ENCODE peak calls at places on chromosomes 5 and 9, in ten cellular contexts. B is activated B cell treated with CpG ODN at 0.5 μM for 24 hours, Z is left lung, H is PC-3, G is K562, P is GM12878, W is mucosa of descending colon, V is RWPE2, R is natural killer cell, K is gastrocnemius medialis. F is an unnamed sample.

GRCh38 chr5:45277860-45278259 is 418.3 kb downstream of the HCN1 start:
- ATAC-seq in B (no peak), Z (no peak), H (no peak), G (no peak), P (no peak), W (no peak), V (peak; percentile 38), R (no peak), K (no peak), F (no peak)

GRCh38 chr9:107024193-107024592 is 161.2 kb downstream of the ZNF462 start:
- ATAC-seq in B (no peak), Z (no peak), H (no peak), G (no peak), P (peak; percentile 74), W (peak; percentile 81), V (no peak), R (peak; percentile 48), K (no peak), F (no peak)

GRCh38 chr5:36373527-36374086 is 71.9 kb upstream of the RANBP3L start:
- ATAC-seq in B (no peak), Z (peak; percentile 93), H (peak; percentile 73), G (peak; percentile 75), P (no peak), W (peak; percentile 66), V (peak; percentile 87), R (no peak), K (peak; percentile 76), F (peak; percentile 89)

GRCh38 chr9:27688954-27689353 is 115.7 kb upstream of the C9orf72 start:
- ATAC-seq in B (no peak), Z (no peak), H (no peak), G (no peak), P (no peak), W (no peak), V (no peak), R (no peak), K (no peak), F (no peak)

GRCh38 chr9:89999176-89999533 is 394.3 kb downstream of the GADD45G start:
- ATAC-seq in B (peak; percentile 22), Z (peak; percentile 81), H (no peak), G (no peak), P (no peak), W (peak; percentile 69), V (peak; percentile 76), R (no peak), K (peak; percentile 2), F (no peak)

GRCh38 chr5:14449052-14449661 is 132.4 kb upstream of the OTULINL start:
- ATAC-seq in B (no peak), Z (peak; percentile 46), H (peak; percentile 34), G (peak; percentile 35), P (no peak), W (peak; percentile 62), V (no peak), R (no peak), K (peak; percentile 77), F (peak; percentile 22)

GRCh38 chr9:113682297-113682771 is 193.8 kb upstream of the ZNF618 start:
- ATAC-seq in B (no peak), Z (peak; percentile 93), H (peak; percentile 69), G (peak; percentile 69), P (no peak), W (peak; percentile 85), V (peak; percentile 33), R (peak; percentile 54), K (no peak), F (peak; percentile 65)

GRCh38 chr5:14351086-14351661 is 208.0 kb downstream of the TRIO start:
- ATAC-seq in B (no peak), Z (peak; percentile 24), H (no peak), G (no peak), P (no peak), W (peak; percentile 22), V (no peak), R (no peak), K (no peak), F (no peak)

DNA sequence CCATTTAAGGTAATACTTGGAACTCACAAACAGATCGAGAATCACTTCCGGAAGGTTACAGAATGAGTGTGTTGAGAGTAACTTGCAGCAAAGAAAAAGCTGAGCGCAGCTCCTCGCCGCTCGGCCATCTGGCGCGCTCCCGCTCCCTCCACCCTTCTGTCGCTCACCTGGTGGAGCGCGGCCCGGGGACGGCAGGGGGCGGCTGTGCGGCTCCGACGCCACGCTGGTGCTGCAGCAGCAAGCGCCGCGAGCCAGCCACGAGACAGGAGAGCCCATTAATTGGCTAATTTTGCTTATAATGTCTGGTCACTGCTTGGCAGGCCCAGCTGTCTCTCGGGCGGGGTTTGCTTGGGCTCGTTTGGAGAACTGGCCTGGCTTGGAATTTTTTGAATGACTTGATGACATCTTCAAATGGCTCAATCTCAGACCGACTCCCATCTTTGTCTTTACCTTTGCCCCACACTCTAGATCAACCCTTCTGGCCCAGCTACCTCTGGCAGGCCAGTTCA is 601.8 kb downstream of the CCDC171 start:
- ATAC-seq in B (peak; percentile 14), Z (peak; percentile 89), H (peak; percentile 71), G (peak; percentile 83), P (peak; percentile 90), W (peak; percentile 92), V (peak; percentile 72), R (peak; percentile 48), K (no peak), F (peak; percentile 71)
- TF ChIP-seq CTCF in B (no peak), Z (no peak), H (peak; percentile 21), G (no peak), P (peak; percentile 39), W (no peak), V (peak; percentile 3), R (no peak), K (no peak), F (no peak)

GRCh38 chr5:157030692-157031091 is 28.2 kb downstream of the HAVCR1 start:
- ATAC-seq in B (no peak), Z (no peak), H (no peak), G (no peak), P (no peak), W (no peak), V (no peak), R (peak; percentile 95), K (no peak), F (no peak)

GRCh38 chr5:157025093-157025698 is 33.7 kb downstream of the HAVCR1 start:
- ATAC-seq in B (no peak), Z (no peak), H (no peak), G (no peak), P (peak; percentile 70), W (peak; percentile 69), V (no peak), R (peak; percentile 93), K (no peak), F (no peak)

GRCh38 chr5:157024213-157024959 is 34.5 kb downstream of the HAVCR1 start:
- ATAC-seq in B (no peak), Z (no peak), H (peak; percentile 32), G (no peak), P (no peak), W (no peak), V (no peak), R (no peak), K (no peak), F (no peak)

GRCh38 chr5:157029457-157029856 is 29.5 kb downstream of the HAVCR1 start:
- ATAC-seq in B (no peak), Z (no peak), H (no peak), G (no peak), P (peak; percentile 11), W (no peak), V (no peak), R (no peak), K (no peak), F (no peak)

DNA sequence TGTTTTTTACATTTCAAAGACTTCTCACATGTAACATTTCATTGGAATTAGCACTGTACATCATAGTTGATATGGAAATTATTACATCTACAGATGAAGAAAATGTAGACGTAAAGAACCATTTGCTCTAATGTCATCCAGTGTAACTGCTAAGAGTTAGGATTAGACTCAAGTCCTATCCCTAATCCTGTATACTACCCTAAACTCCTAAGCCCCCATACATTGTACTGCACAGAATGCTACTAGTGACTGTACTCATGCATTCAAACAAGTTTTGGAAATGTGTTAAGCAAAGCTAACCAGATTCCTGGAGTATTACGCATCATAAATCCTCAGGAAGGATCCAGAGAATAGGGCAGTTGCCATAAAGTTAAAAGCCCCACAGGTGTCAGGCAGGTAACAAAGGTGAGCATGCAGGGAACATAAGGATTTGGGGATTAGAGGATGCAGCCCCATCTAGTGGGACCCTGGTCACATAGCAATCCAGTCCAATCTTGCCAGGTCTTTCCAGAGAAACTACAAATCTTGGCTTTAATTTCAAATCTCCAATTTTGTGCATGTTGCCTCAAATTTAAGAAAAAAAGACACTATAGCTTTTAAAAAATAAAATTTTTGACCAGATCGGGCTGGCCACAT is 32.0 kb downstream of the HAVCR1 start:
- ATAC-seq in B (no peak), Z (peak; percentile 62), H (peak; percentile 47), G (peak; percentile 53), P (peak; percentile 48), W (peak; percentile 86), V (peak; percentile 66), R (no peak), K (no peak), F (no peak)
- TF ChIP-seq CTCF in B (no peak), Z (no peak), H (peak; percentile 88), G (peak; percentile 54), P (peak; percentile 75), W (peak; percentile 26), V (peak; percentile 67), R (no peak), K (no peak), F (no peak)

DNA sequence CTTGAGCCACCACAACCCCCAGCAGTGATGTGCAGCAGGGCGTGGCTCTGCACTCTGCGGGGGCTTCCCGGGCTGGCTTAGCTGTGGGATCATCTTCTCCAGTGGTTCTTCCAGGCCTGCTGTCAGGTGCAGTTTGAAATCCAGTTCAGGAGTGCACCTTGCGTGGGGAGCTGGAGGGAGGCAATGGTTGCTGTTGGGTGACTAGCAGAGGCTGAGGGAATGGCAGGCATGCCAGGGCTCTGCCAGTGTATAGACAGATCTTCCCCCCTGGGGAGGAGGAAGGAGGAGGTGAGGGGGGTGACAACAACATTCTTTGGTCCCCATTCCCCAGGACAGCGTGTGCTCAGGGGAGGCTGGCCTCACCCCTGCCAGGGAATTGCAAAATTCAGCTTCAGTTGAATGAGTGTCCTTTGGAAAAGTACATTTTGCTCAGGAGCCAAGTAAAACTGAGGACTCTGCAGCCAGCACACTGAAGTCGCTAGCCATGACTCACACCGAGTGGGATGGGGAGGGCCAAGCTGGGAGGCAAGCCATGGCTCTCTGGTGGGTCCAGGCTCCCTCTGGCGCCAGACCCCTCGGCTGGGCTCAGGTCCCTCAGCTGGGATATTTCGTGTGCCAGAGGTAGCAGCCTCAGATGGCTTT is 35.0 kb downstream of the ERGIC1 start:
- ATAC-seq in B (no peak), Z (peak; percentile 83), H (peak; percentile 70), G (peak; percentile 68), P (peak; percentile 20), W (peak; percentile 66), V (peak; percentile 27), R (peak; percentile 8), K (peak; percentile 67), F (peak; percentile 83)
- TF ChIP-seq CTCF in B (no peak), Z (no peak), H (peak; percentile 55), G (no peak), P (no peak), W (no peak), V (peak; percentile 59), R (no peak), K (peak; percentile 41), F (no peak)

GRCh38 chr9:109450346-109450745 is 47.8 kb downstream of the PTPN3 start:
- ATAC-seq in B (no peak), Z (no peak), H (no peak), G (no peak), P (no peak), W (no peak), V (no peak), R (no peak), K (no peak), F (no peak)

GRCh38 chr9:109453210-109453842 is 44.8 kb downstream of the PTPN3 start:
- ATAC-seq in B (no peak), Z (peak; percentile 60), H (peak; percentile 35), G (no peak), P (no peak), W (no peak), V (peak; percentile 81), R (no peak), K (no peak), F (no peak)

GRCh38 chr9:109452761-109453160 is 45.3 kb downstream of the PTPN3 start:
- ATAC-seq in B (no peak), Z (no peak), H (no peak), G (no peak), P (no peak), W (no peak), V (peak; percentile 70), R (no peak), K (peak; percentile 61), F (no peak)

GRCh38 chr9:109449036-109449798 is 48.9 kb downstream of the PTPN3 start:
- ATAC-seq in B (no peak), Z (no peak), H (no peak), G (no peak), P (no peak), W (no peak), V (peak; percentile 62), R (no peak), K (peak; percentile 85), F (no peak)

DNA sequence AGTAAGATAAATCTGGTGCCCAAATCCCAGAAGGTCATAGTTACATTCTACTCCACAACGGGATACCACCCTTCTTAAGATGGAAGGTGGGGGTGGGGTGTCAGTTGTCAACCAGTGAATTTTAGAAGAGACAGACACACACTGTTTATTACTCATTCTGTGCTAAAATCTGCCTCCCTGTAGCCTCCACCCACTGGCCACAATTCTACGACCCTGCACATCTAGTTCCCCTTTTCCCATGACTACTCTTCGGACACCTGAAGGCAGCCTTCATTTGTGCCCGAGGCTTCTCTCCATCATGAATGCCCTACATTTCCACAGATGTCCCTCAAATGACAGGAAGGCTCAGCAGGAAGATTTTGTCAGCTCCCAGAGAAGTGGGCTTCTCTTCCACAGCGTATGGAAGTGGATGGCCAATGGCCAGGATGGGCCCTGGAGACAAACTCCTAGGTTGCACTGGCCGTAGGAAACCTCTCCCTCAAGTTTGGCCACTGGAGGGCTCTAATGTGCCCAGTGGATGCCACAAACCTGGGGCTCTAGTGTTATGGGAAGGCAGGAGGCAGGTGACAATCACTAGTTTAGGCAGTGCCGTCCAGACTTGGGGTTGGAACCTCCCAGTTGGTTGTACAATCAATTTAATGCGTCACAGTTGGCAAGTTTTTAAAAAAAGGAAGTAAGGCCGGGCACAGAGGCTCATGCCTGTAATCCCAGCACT is 46.6 kb downstream of the PTPN3 start:
- ATAC-seq in B (no peak), Z (no peak), H (peak; percentile 48), G (peak; percentile 49), P (peak; percentile 32), W (peak; percentile 30), V (no peak), R (no peak), K (no peak), F (no peak)
- TF ChIP-seq CTCF in B (no peak), Z (no peak), H (peak; percentile 34), G (no peak), P (peak; percentile 15), W (no peak), V (no peak), R (no peak), K (no peak), F (no peak)